ENCODE peak calls at places on chromosomes 16 and 17, in four cellular contexts. W is effector CD4-positive, alpha-beta T cell; V is esophagus squamous epithelium; H is thoracic aorta. R is an unnamed sample.

GRCh38 chr16:11089504-11090124 is 145.2 kb downstream of the CLEC16A start:
- DNase-seq in W (no peak), V (no peak), H (no peak), R (no peak)

GRCh38 chr17:5002121-5002788 is 4.5 kb downstream of the KIF1C start:
- DNase-seq in V (no peak), W (no peak), H (no peak), R (no peak)

GRCh38 chr17:55410722-55411462 is 10.7 kb downstream of the MMD start:
- DNase-seq in H (no peak), V (no peak), W (no peak), R (no peak)

GRCh38 chr17:78716814-78717393 is 65.2 kb downstream of the CYTH1 start:
- DNase-seq in W (no peak), V (no peak), H (no peak), R (no peak)

GRCh38 chr17:48100591-48101011 is 677 bp downstream of the CBX1 start:
- DNase-seq in W (no peak), H (no peak), V (no peak), R (peak; percentile 79)

GRCh38 chr17:7023576-7024401 is 939 bp downstream of the BCL6B start:
- DNase-seq in W (peak; percentile 93), H (no peak), V (no peak), R (peak; percentile 93)

GRCh38 chr16:75319513-75320401 is 68.3 kb upstream of the BCAR1 start:
- DNase-seq in H (no peak), V (no peak), W (no peak), R (no peak)

GRCh38 chr16:56399047-56399446 is 26.3 kb downstream of the AMFR start:
- DNase-seq in W (no peak), H (no peak), V (no peak), R (no peak)

GRCh38 chr16:77788196-77789084 is at the start of gene VAT1L:
- DNase-seq in H (no peak), V (no peak), W (no peak), R (no peak)

GRCh38 chr16:85610059-85610445 is 3.1 kb upstream of the GSE1 start:
- DNase-seq in H (no peak), W (no peak), V (no peak), R (no peak)

GRCh38 chr17:45146616-45147101 is 1.6 kb upstream of the HEXIM1 start:
- DNase-seq in W (no peak), V (no peak), H (no peak), R (no peak)

GRCh38 chr17:75843577-75844529 is at the start of gene UNC13D:
- DNase-seq in V (no peak), W (peak; percentile 58), H (no peak), R (peak; percentile 65)

GRCh38 chr16:68426355-68426652 is 22.0 kb downstream of the SMPD3 start:
- DNase-seq in H (no peak), V (no peak), W (no peak), R (no peak)